ENCODE peak calls at places on chromosome 9, in ten cellular contexts. One of them, this sample, is unnamed.

GRCh38 chr9:98064623-98065392 is 8.3 kb downstream of the NANS start:
- DNase-seq in erythroblast: no peak
- DNase-seq in stimulated activated CD8-positive, alpha-beta memory T cell treated with anti-CD3 and anti-CD28 coated beads, Interleukin-4, amount 100 ng/mL, for 4 hours: no peak
- DNase-seq in activated T-cell treated with anti-CD3 and anti-CD28 coated beads for 1 hour: no peak
- DNase-seq in skeletal muscle cell: no peak
- DNase-seq in stimulated activated CD4-positive, alpha-beta T cell treated with anti-CD3 and anti-CD28 coated beads, Interleukin-2, amount 100 ng/mL, for 48 hours: no peak
- DNase-seq in ACHN: no peak
- DNase-seq in immature natural killer cell: no peak
- DNase-seq in lung microvascular endothelial cell: no peak
- DNase-seq in activated CD4-positive, CD25-positive, alpha-beta regulatory T cell: no peak
- DNase-seq in this sample: no peak

GRCh38 chr9:110340306-110340705 is 2.6 kb upstream of the TXNDC8 start:
- DNase-seq in erythroblast: peak
- DNase-seq in stimulated activated CD8-positive, alpha-beta memory T cell treated with anti-CD3 and anti-CD28 coated beads, Interleukin-4, amount 100 ng/mL, for 4 hours: no peak
- DNase-seq in activated T-cell treated with anti-CD3 and anti-CD28 coated beads for 1 hour: no peak
- DNase-seq in skeletal muscle cell: no peak
- DNase-seq in stimulated activated CD4-positive, alpha-beta T cell treated with anti-CD3 and anti-CD28 coated beads, Interleukin-2, amount 100 ng/mL, for 48 hours: no peak
- DNase-seq in ACHN: peak
- DNase-seq in immature natural killer cell: no peak
- DNase-seq in lung microvascular endothelial cell: peak
- DNase-seq in activated CD4-positive, CD25-positive, alpha-beta regulatory T cell: no peak
- DNase-seq in this sample: peak

GRCh38 chr9:111582888-111583287 is 16.6 kb downstream of the PTGR1 start:
- DNase-seq in erythroblast: no peak
- DNase-seq in stimulated activated CD8-positive, alpha-beta memory T cell treated with anti-CD3 and anti-CD28 coated beads, Interleukin-4, amount 100 ng/mL, for 4 hours: no peak
- DNase-seq in activated T-cell treated with anti-CD3 and anti-CD28 coated beads for 1 hour: no peak
- DNase-seq in skeletal muscle cell: peak
- DNase-seq in stimulated activated CD4-positive, alpha-beta T cell treated with anti-CD3 and anti-CD28 coated beads, Interleukin-2, amount 100 ng/mL, for 48 hours: no peak
- DNase-seq in ACHN: no peak
- DNase-seq in immature natural killer cell: no peak
- DNase-seq in lung microvascular endothelial cell: no peak
- DNase-seq in activated CD4-positive, CD25-positive, alpha-beta regulatory T cell: no peak
- DNase-seq in this sample: no peak

GRCh38 chr9:97316904-97317303 is 9.4 kb downstream of the CCDC180 start:
- DNase-seq in erythroblast: no peak
- DNase-seq in stimulated activated CD8-positive, alpha-beta memory T cell treated with anti-CD3 and anti-CD28 coated beads, Interleukin-4, amount 100 ng/mL, for 4 hours: no peak
- DNase-seq in activated T-cell treated with anti-CD3 and anti-CD28 coated beads for 1 hour: no peak
- DNase-seq in skeletal muscle cell: no peak
- DNase-seq in stimulated activated CD4-positive, alpha-beta T cell treated with anti-CD3 and anti-CD28 coated beads, Interleukin-2, amount 100 ng/mL, for 48 hours: no peak
- DNase-seq in ACHN: no peak
- DNase-seq in immature natural killer cell: no peak
- DNase-seq in lung microvascular endothelial cell: no peak
- DNase-seq in activated CD4-positive, CD25-positive, alpha-beta regulatory T cell: no peak
- DNase-seq in this sample: no peak

GRCh38 chr9:123478160-123478559 is 122.2 kb downstream of the CRB2 start:
- DNase-seq in erythroblast: no peak
- DNase-seq in stimulated activated CD8-positive, alpha-beta memory T cell treated with anti-CD3 and anti-CD28 coated beads, Interleukin-4, amount 100 ng/mL, for 4 hours: no peak
- DNase-seq in activated T-cell treated with anti-CD3 and anti-CD28 coated beads for 1 hour: no peak
- DNase-seq in skeletal muscle cell: no peak
- DNase-seq in stimulated activated CD4-positive, alpha-beta T cell treated with anti-CD3 and anti-CD28 coated beads, Interleukin-2, amount 100 ng/mL, for 48 hours: no peak
- DNase-seq in ACHN: no peak
- DNase-seq in immature natural killer cell: no peak
- DNase-seq in lung microvascular endothelial cell: no peak
- DNase-seq in activated CD4-positive, CD25-positive, alpha-beta regulatory T cell: no peak
- DNase-seq in this sample: no peak

GRCh38 chr9:76818271-76818670 is 54.0 kb downstream of the PCA3 start:
- DNase-seq in erythroblast: peak
- DNase-seq in stimulated activated CD8-positive, alpha-beta memory T cell treated with anti-CD3 and anti-CD28 coated beads, Interleukin-4, amount 100 ng/mL, for 4 hours: no peak
- DNase-seq in activated T-cell treated with anti-CD3 and anti-CD28 coated beads for 1 hour: no peak
- DNase-seq in skeletal muscle cell: peak
- DNase-seq in stimulated activated CD4-positive, alpha-beta T cell treated with anti-CD3 and anti-CD28 coated beads, Interleukin-2, amount 100 ng/mL, for 48 hours: no peak
- DNase-seq in ACHN: peak
- DNase-seq in immature natural killer cell: no peak
- DNase-seq in lung microvascular endothelial cell: peak
- DNase-seq in activated CD4-positive, CD25-positive, alpha-beta regulatory T cell: no peak
- DNase-seq in this sample: no peak

GRCh38 chr9:101400120-101400519 is 1.5 kb downstream of the ZNF189 start:
- DNase-seq in erythroblast: no peak
- DNase-seq in stimulated activated CD8-positive, alpha-beta memory T cell treated with anti-CD3 and anti-CD28 coated beads, Interleukin-4, amount 100 ng/mL, for 4 hours: no peak
- DNase-seq in activated T-cell treated with anti-CD3 and anti-CD28 coated beads for 1 hour: no peak
- DNase-seq in skeletal muscle cell: no peak
- DNase-seq in stimulated activated CD4-positive, alpha-beta T cell treated with anti-CD3 and anti-CD28 coated beads, Interleukin-2, amount 100 ng/mL, for 48 hours: no peak
- DNase-seq in ACHN: no peak
- DNase-seq in immature natural killer cell: no peak
- DNase-seq in lung microvascular endothelial cell: peak
- DNase-seq in activated CD4-positive, CD25-positive, alpha-beta regulatory T cell: no peak
- DNase-seq in this sample: peak

GRCh38 chr9:108813951-108814601 is 41.7 kb downstream of the ACTL7B start:
- DNase-seq in erythroblast: no peak
- DNase-seq in stimulated activated CD8-positive, alpha-beta memory T cell treated with anti-CD3 and anti-CD28 coated beads, Interleukin-4, amount 100 ng/mL, for 4 hours: no peak
- DNase-seq in activated T-cell treated with anti-CD3 and anti-CD28 coated beads for 1 hour: no peak
- DNase-seq in skeletal muscle cell: no peak
- DNase-seq in stimulated activated CD4-positive, alpha-beta T cell treated with anti-CD3 and anti-CD28 coated beads, Interleukin-2, amount 100 ng/mL, for 48 hours: no peak
- DNase-seq in ACHN: peak
- DNase-seq in immature natural killer cell: no peak
- DNase-seq in lung microvascular endothelial cell: peak
- DNase-seq in activated CD4-positive, CD25-positive, alpha-beta regulatory T cell: no peak
- DNase-seq in this sample: peak

GRCh38 chr9:132404228-132404881 is 2.3 kb downstream of the TTF1 start:
- DNase-seq in erythroblast: no peak
- DNase-seq in stimulated activated CD8-positive, alpha-beta memory T cell treated with anti-CD3 and anti-CD28 coated beads, Interleukin-4, amount 100 ng/mL, for 4 hours: no peak
- DNase-seq in activated T-cell treated with anti-CD3 and anti-CD28 coated beads for 1 hour: no peak
- DNase-seq in skeletal muscle cell: no peak
- DNase-seq in stimulated activated CD4-positive, alpha-beta T cell treated with anti-CD3 and anti-CD28 coated beads, Interleukin-2, amount 100 ng/mL, for 48 hours: no peak
- DNase-seq in ACHN: no peak
- DNase-seq in immature natural killer cell: no peak
- DNase-seq in lung microvascular endothelial cell: peak
- DNase-seq in activated CD4-positive, CD25-positive, alpha-beta regulatory T cell: no peak
- DNase-seq in this sample: peak

GRCh38 chr9:82209797-82210470 is 221.4 kb downstream of the SPATA31D1 start:
- DNase-seq in erythroblast: no peak
- DNase-seq in stimulated activated CD8-positive, alpha-beta memory T cell treated with anti-CD3 and anti-CD28 coated beads, Interleukin-4, amount 100 ng/mL, for 4 hours: no peak
- DNase-seq in activated T-cell treated with anti-CD3 and anti-CD28 coated beads for 1 hour: no peak
- DNase-seq in skeletal muscle cell: no peak
- DNase-seq in stimulated activated CD4-positive, alpha-beta T cell treated with anti-CD3 and anti-CD28 coated beads, Interleukin-2, amount 100 ng/mL, for 48 hours: no peak
- DNase-seq in ACHN: no peak
- DNase-seq in immature natural killer cell: no peak
- DNase-seq in lung microvascular endothelial cell: no peak
- DNase-seq in activated CD4-positive, CD25-positive, alpha-beta regulatory T cell: no peak
- DNase-seq in this sample: no peak

GRCh38 chr9:132632426-132632825 is 37.4 kb downstream of the DDX31 start:
- DNase-seq in erythroblast: no peak
- DNase-seq in stimulated activated CD8-positive, alpha-beta memory T cell treated with anti-CD3 and anti-CD28 coated beads, Interleukin-4, amount 100 ng/mL, for 4 hours: no peak
- DNase-seq in activated T-cell treated with anti-CD3 and anti-CD28 coated beads for 1 hour: no peak
- DNase-seq in skeletal muscle cell: no peak
- DNase-seq in stimulated activated CD4-positive, alpha-beta T cell treated with anti-CD3 and anti-CD28 coated beads, Interleukin-2, amount 100 ng/mL, for 48 hours: no peak
- DNase-seq in ACHN: no peak
- DNase-seq in immature natural killer cell: no peak
- DNase-seq in lung microvascular endothelial cell: no peak
- DNase-seq in activated CD4-positive, CD25-positive, alpha-beta regulatory T cell: no peak
- DNase-seq in this sample: no peak

GRCh38 chr9:101479337-101480045 is 43.9 kb upstream of the ALDOB start:
- DNase-seq in erythroblast: no peak
- DNase-seq in stimulated activated CD8-positive, alpha-beta memory T cell treated with anti-CD3 and anti-CD28 coated beads, Interleukin-4, amount 100 ng/mL, for 4 hours: no peak
- DNase-seq in activated T-cell treated with anti-CD3 and anti-CD28 coated beads for 1 hour: no peak
- DNase-seq in skeletal muscle cell: no peak
- DNase-seq in stimulated activated CD4-positive, alpha-beta T cell treated with anti-CD3 and anti-CD28 coated beads, Interleukin-2, amount 100 ng/mL, for 48 hours: no peak
- DNase-seq in ACHN: no peak
- DNase-seq in immature natural killer cell: no peak
- DNase-seq in lung microvascular endothelial cell: no peak
- DNase-seq in activated CD4-positive, CD25-positive, alpha-beta regulatory T cell: no peak
- DNase-seq in this sample: no peak

GRCh38 chr9:4815381-4815956 is 22.7 kb downstream of the RCL1 start:
- DNase-seq in erythroblast: no peak
- DNase-seq in stimulated activated CD8-positive, alpha-beta memory T cell treated with anti-CD3 and anti-CD28 coated beads, Interleukin-4, amount 100 ng/mL, for 4 hours: no peak
- DNase-seq in activated T-cell treated with anti-CD3 and anti-CD28 coated beads for 1 hour: no peak
- DNase-seq in skeletal muscle cell: no peak
- DNase-seq in stimulated activated CD4-positive, alpha-beta T cell treated with anti-CD3 and anti-CD28 coated beads, Interleukin-2, amount 100 ng/mL, for 48 hours: no peak
- DNase-seq in ACHN: no peak
- DNase-seq in immature natural killer cell: no peak
- DNase-seq in lung microvascular endothelial cell: no peak
- DNase-seq in activated CD4-positive, CD25-positive, alpha-beta regulatory T cell: no peak
- DNase-seq in this sample: no peak

GRCh38 chr9:87678650-87679355 is 47.1 kb upstream of the CTSL start:
- DNase-seq in erythroblast: peak
- DNase-seq in stimulated activated CD8-positive, alpha-beta memory T cell treated with anti-CD3 and anti-CD28 coated beads, Interleukin-4, amount 100 ng/mL, for 4 hours: no peak
- DNase-seq in activated T-cell treated with anti-CD3 and anti-CD28 coated beads for 1 hour: peak
- DNase-seq in skeletal muscle cell: no peak
- DNase-seq in stimulated activated CD4-positive, alpha-beta T cell treated with anti-CD3 and anti-CD28 coated beads, Interleukin-2, amount 100 ng/mL, for 48 hours: peak
- DNase-seq in ACHN: peak
- DNase-seq in immature natural killer cell: no peak
- DNase-seq in lung microvascular endothelial cell: peak
- DNase-seq in activated CD4-positive, CD25-positive, alpha-beta regulatory T cell: no peak
- DNase-seq in this sample: peak

GRCh38 chr9:68841292-68842052 is 136.4 kb downstream of the PIP5K1B start:
- DNase-seq in erythroblast: no peak
- DNase-seq in stimulated activated CD8-positive, alpha-beta memory T cell treated with anti-CD3 and anti-CD28 coated beads, Interleukin-4, amount 100 ng/mL, for 4 hours: no peak
- DNase-seq in activated T-cell treated with anti-CD3 and anti-CD28 coated beads for 1 hour: no peak
- DNase-seq in skeletal muscle cell: no peak
- DNase-seq in stimulated activated CD4-positive, alpha-beta T cell treated with anti-CD3 and anti-CD28 coated beads, Interleukin-2, amount 100 ng/mL, for 48 hours: no peak
- DNase-seq in ACHN: no peak
- DNase-seq in immature natural killer cell: no peak
- DNase-seq in lung microvascular endothelial cell: peak
- DNase-seq in activated CD4-positive, CD25-positive, alpha-beta regulatory T cell: no peak
- DNase-seq in this sample: no peak

GRCh38 chr9:72931437-72931836 is 21.4 kb downstream of the ALDH1A1 start:
- DNase-seq in erythroblast: no peak
- DNase-seq in stimulated activated CD8-positive, alpha-beta memory T cell treated with anti-CD3 and anti-CD28 coated beads, Interleukin-4, amount 100 ng/mL, for 4 hours: no peak
- DNase-seq in activated T-cell treated with anti-CD3 and anti-CD28 coated beads for 1 hour: no peak
- DNase-seq in skeletal muscle cell: no peak
- DNase-seq in stimulated activated CD4-positive, alpha-beta T cell treated with anti-CD3 and anti-CD28 coated beads, Interleukin-2, amount 100 ng/mL, for 48 hours: no peak
- DNase-seq in ACHN: peak
- DNase-seq in immature natural killer cell: no peak
- DNase-seq in lung microvascular endothelial cell: no peak
- DNase-seq in activated CD4-positive, CD25-positive, alpha-beta regulatory T cell: no peak
- DNase-seq in this sample: no peak

GRCh38 chr9:96462538-96462937 is 12.6 kb downstream of the HABP4 start:
- DNase-seq in erythroblast: no peak
- DNase-seq in stimulated activated CD8-positive, alpha-beta memory T cell treated with anti-CD3 and anti-CD28 coated beads, Interleukin-4, amount 100 ng/mL, for 4 hours: no peak
- DNase-seq in activated T-cell treated with anti-CD3 and anti-CD28 coated beads for 1 hour: no peak
- DNase-seq in skeletal muscle cell: no peak
- DNase-seq in stimulated activated CD4-positive, alpha-beta T cell treated with anti-CD3 and anti-CD28 coated beads, Interleukin-2, amount 100 ng/mL, for 48 hours: no peak
- DNase-seq in ACHN: no peak
- DNase-seq in immature natural killer cell: no peak
- DNase-seq in lung microvascular endothelial cell: no peak
- DNase-seq in activated CD4-positive, CD25-positive, alpha-beta regulatory T cell: no peak
- DNase-seq in this sample: no peak

GRCh38 chr9:16689352-16689938 is 181.0 kb downstream of the BNC2 start:
- DNase-seq in erythroblast: no peak
- DNase-seq in stimulated activated CD8-positive, alpha-beta memory T cell treated with anti-CD3 and anti-CD28 coated beads, Interleukin-4, amount 100 ng/mL, for 4 hours: no peak
- DNase-seq in activated T-cell treated with anti-CD3 and anti-CD28 coated beads for 1 hour: no peak
- DNase-seq in skeletal muscle cell: no peak
- DNase-seq in stimulated activated CD4-positive, alpha-beta T cell treated with anti-CD3 and anti-CD28 coated beads, Interleukin-2, amount 100 ng/mL, for 48 hours: no peak
- DNase-seq in ACHN: no peak
- DNase-seq in immature natural killer cell: no peak
- DNase-seq in lung microvascular endothelial cell: peak
- DNase-seq in activated CD4-positive, CD25-positive, alpha-beta regulatory T cell: no peak
- DNase-seq in this sample: no peak

GRCh38 chr9:110197330-110198187 is 10.4 kb downstream of the C9orf152 start:
- DNase-seq in erythroblast: no peak
- DNase-seq in stimulated activated CD8-positive, alpha-beta memory T cell treated with anti-CD3 and anti-CD28 coated beads, Interleukin-4, amount 100 ng/mL, for 4 hours: no peak
- DNase-seq in activated T-cell treated with anti-CD3 and anti-CD28 coated beads for 1 hour: no peak
- DNase-seq in skeletal muscle cell: no peak
- DNase-seq in stimulated activated CD4-positive, alpha-beta T cell treated with anti-CD3 and anti-CD28 coated beads, Interleukin-2, amount 100 ng/mL, for 48 hours: no peak
- DNase-seq in ACHN: no peak
- DNase-seq in immature natural killer cell: no peak
- DNase-seq in lung microvascular endothelial cell: peak
- DNase-seq in activated CD4-positive, CD25-positive, alpha-beta regulatory T cell: no peak
- DNase-seq in this sample: no peak

GRCh38 chr9:81597749-81598497 is 91.4 kb downstream of the TLE1 start:
- DNase-seq in erythroblast: no peak
- DNase-seq in stimulated activated CD8-positive, alpha-beta memory T cell treated with anti-CD3 and anti-CD28 coated beads, Interleukin-4, amount 100 ng/mL, for 4 hours: no peak
- DNase-seq in activated T-cell treated with anti-CD3 and anti-CD28 coated beads for 1 hour: no peak
- DNase-seq in skeletal muscle cell: no peak
- DNase-seq in stimulated activated CD4-positive, alpha-beta T cell treated with anti-CD3 and anti-CD28 coated beads, Interleukin-2, amount 100 ng/mL, for 48 hours: no peak
- DNase-seq in ACHN: no peak
- DNase-seq in immature natural killer cell: no peak
- DNase-seq in lung microvascular endothelial cell: no peak
- DNase-seq in activated CD4-positive, CD25-positive, alpha-beta regulatory T cell: no peak
- DNase-seq in this sample: no peak

GRCh38 chr9:127927457-127928231 is 2.9 kb downstream of the PIP5KL1 start:
- DNase-seq in erythroblast: peak
- DNase-seq in stimulated activated CD8-positive, alpha-beta memory T cell treated with anti-CD3 and anti-CD28 coated beads, Interleukin-4, amount 100 ng/mL, for 4 hours: peak
- DNase-seq in activated T-cell treated with anti-CD3 and anti-CD28 coated beads for 1 hour: peak
- DNase-seq in skeletal muscle cell: no peak
- DNase-seq in stimulated activated CD4-positive, alpha-beta T cell treated with anti-CD3 and anti-CD28 coated beads, Interleukin-2, amount 100 ng/mL, for 48 hours: peak
- DNase-seq in ACHN: no peak
- DNase-seq in immature natural killer cell: no peak
- DNase-seq in lung microvascular endothelial cell: no peak
- DNase-seq in activated CD4-positive, CD25-positive, alpha-beta regulatory T cell: peak
- DNase-seq in this sample: no peak

GRCh38 chr9:12554636-12555035 is 138.5 kb upstream of the TYRP1 start:
- DNase-seq in erythroblast: no peak
- DNase-seq in stimulated activated CD8-positive, alpha-beta memory T cell treated with anti-CD3 and anti-CD28 coated beads, Interleukin-4, amount 100 ng/mL, for 4 hours: no peak
- DNase-seq in activated T-cell treated with anti-CD3 and anti-CD28 coated beads for 1 hour: no peak
- DNase-seq in skeletal muscle cell: no peak
- DNase-seq in stimulated activated CD4-positive, alpha-beta T cell treated with anti-CD3 and anti-CD28 coated beads, Interleukin-2, amount 100 ng/mL, for 48 hours: no peak
- DNase-seq in ACHN: peak
- DNase-seq in immature natural killer cell: no peak
- DNase-seq in lung microvascular endothelial cell: peak
- DNase-seq in activated CD4-positive, CD25-positive, alpha-beta regulatory T cell: no peak
- DNase-seq in this sample: peak

GRCh38 chr9:27194401-27195091 is 85.5 kb downstream of the TEK start:
- DNase-seq in erythroblast: no peak
- DNase-seq in stimulated activated CD8-positive, alpha-beta memory T cell treated with anti-CD3 and anti-CD28 coated beads, Interleukin-4, amount 100 ng/mL, for 4 hours: no peak
- DNase-seq in activated T-cell treated with anti-CD3 and anti-CD28 coated beads for 1 hour: no peak
- DNase-seq in skeletal muscle cell: peak
- DNase-seq in stimulated activated CD4-positive, alpha-beta T cell treated with anti-CD3 and anti-CD28 coated beads, Interleukin-2, amount 100 ng/mL, for 48 hours: no peak
- DNase-seq in ACHN: peak
- DNase-seq in immature natural killer cell: no peak
- DNase-seq in lung microvascular endothelial cell: peak
- DNase-seq in activated CD4-positive, CD25-positive, alpha-beta regulatory T cell: no peak
- DNase-seq in this sample: peak

This sample was measured in KBM-7.